ENCODE peak calls at places on chromosome 6, in ten cellular contexts. Q, G, I, W, Z, Y, V, T, R and C are unnamed samples.

GRCh38 chr6:163415176-163415619 is 680 bp downstream of the QKI start:
- DNase-seq in I (peak; percentile 59), Y (peak; percentile 26), R (no peak), W (peak; percentile 23), Q (peak; percentile 74), G (no peak), Z (no peak), T (peak; percentile 43), V (peak; percentile 7), C (no peak)

GRCh38 chr6:144150673-144151009 is 324 bp downstream of the STX11 start:
- DNase-seq in Y (no peak), V (peak; percentile 46), T (no peak), Q (no peak), Z (peak; percentile 33), G (no peak), W (no peak), I (no peak), R (no peak), C (no peak)

GRCh38 chr6:133630651-133631050 is 258.3 kb upstream of the TCF21 start:
- DNase-seq in Y (no peak), R (no peak), I (no peak), V (no peak), Q (no peak), G (no peak), Z (no peak), W (no peak), T (no peak), C (no peak)

GRCh38 chr6:31354248-31354647 is 2.7 kb downstream of the HLA-B start:
- DNase-seq in T (peak; percentile 13), R (no peak), G (no peak), Q (no peak), Y (no peak), Z (no peak), I (no peak), W (no peak), V (no peak), C (no peak)

GRCh38 chr6:77313595-77313994 is 149.7 kb downstream of the HTR1B start:
- DNase-seq in R (no peak), Z (no peak), G (no peak), V (no peak), Y (no peak), I (no peak), Q (no peak), W (no peak), T (no peak), C (no peak)

GRCh38 chr6:125102901-125103300 is 50.7 kb upstream of the TPD52L1 start:
- DNase-seq in I (no peak), T (no peak), G (peak; percentile 92), Q (no peak), Y (no peak), R (no peak), V (no peak), Z (no peak), W (no peak), C (no peak)

GRCh38 chr6:41921712-41921998 is 356 bp downstream of the BYSL start:
- DNase-seq in G (no peak), Q (no peak), I (no peak), R (no peak), V (no peak), T (no peak), Z (no peak), W (no peak), Y (no peak), C (no peak)

GRCh38 chr6:90194371-90194841 is 102.2 kb downstream of the BACH2 start:
- DNase-seq in I (no peak), Z (peak; percentile 30), V (no peak), T (no peak), W (no peak), G (no peak), Q (no peak), Y (no peak), R (no peak), C (no peak)

GRCh38 chr6:32082951-32083350 is 26.2 kb downstream of the TNXB start:
- DNase-seq in G (peak; percentile 85), V (no peak), T (no peak), W (peak; percentile 84), Y (no peak), Q (no peak), R (no peak), I (no peak), Z (no peak), C (no peak)

GRCh38 chr6:66429220-66429619 is 722.2 kb upstream of the EYS start:
- DNase-seq in V (no peak), Q (no peak), W (no peak), Y (no peak), G (no peak), Z (no peak), I (no peak), T (no peak), R (no peak), C (no peak)

GRCh38 chr6:143410859-143411270 is 39.6 kb downstream of the ADAT2 start:
- DNase-seq in Z (no peak), R (no peak), W (no peak), T (no peak), V (no peak), Q (no peak), Y (no peak), I (no peak), G (peak; percentile 20), C (no peak)

GRCh38 chr6:13528232-13528631 is 40.8 kb upstream of the GFOD1 start:
- DNase-seq in G (no peak), W (no peak), I (no peak), T (no peak), Q (no peak), Y (no peak), Z (no peak), R (no peak), V (no peak), C (no peak)

GRCh38 chr6:326896-327537 is 34.7 kb downstream of the DUSP22 start:
- DNase-seq in T (no peak), Y (no peak), R (no peak), I (no peak), V (no peak), G (no peak), W (no peak), Z (no peak), Q (no peak), C (no peak)

GRCh38 chr6:14703586-14703985 is 542.3 kb upstream of the JARID2 start:
- DNase-seq in G (no peak), R (no peak), Y (no peak), I (no peak), Q (no peak), T (no peak), V (no peak), W (no peak), Z (no peak), C (no peak)

GRCh38 chr6:42404494-42404893 is 47.2 kb downstream of the TRERF1 start:
- DNase-seq in Z (peak; percentile 42), V (peak; percentile 30), W (no peak), R (no peak), Q (no peak), I (no peak), G (peak; percentile 57), Y (no peak), T (no peak), C (no peak)

GRCh38 chr6:170075659-170076223 is 215.1 kb downstream of the DLL1 start:
- DNase-seq in Z (no peak), I (peak; percentile 8), R (no peak), W (no peak), Y (no peak), Q (no peak), G (no peak), T (no peak), V (no peak), C (no peak)

GRCh38 chr6:39932386-39932785 is 1.9 kb downstream of the MOCS1 start:
- DNase-seq in Z (no peak), Q (no peak), V (no peak), T (no peak), I (no peak), W (no peak), G (no peak), Y (no peak), R (no peak), C (no peak)

GRCh38 chr6:12280458-12280857 is 9.7 kb upstream of the EDN1 start:
- DNase-seq in G (no peak), Y (no peak), Q (no peak), V (no peak), Z (no peak), W (no peak), I (no peak), R (no peak), T (no peak), C (no peak)

GRCh38 chr6:75178757-75179156 is 27.1 kb downstream of the COL12A1 start:
- DNase-seq in I (no peak), G (no peak), W (no peak), R (no peak), Q (no peak), Z (no peak), T (no peak), Y (no peak), V (no peak), C (no peak)

GRCh38 chr6:101296184-101296583 is 97.3 kb upstream of the GRIK2 start:
- DNase-seq in Y (no peak), Z (no peak), Q (no peak), T (no peak), G (no peak), W (no peak), V (no peak), I (no peak), R (no peak), C (no peak)

GRCh38 chr6:111711476-111711875 is 105.8 kb upstream of the TRAF3IP2 start:
- DNase-seq in W (no peak), I (no peak), V (no peak), Q (peak; percentile 80), R (no peak), Z (no peak), T (no peak), Y (no peak), G (no peak), C (no peak)

GRCh38 chr6:901696-902455 is 208.9 kb upstream of the EXOC2 start:
- DNase-seq in Q (no peak), I (no peak), Y (no peak), V (no peak), G (no peak), R (no peak), Z (no peak), W (no peak), T (no peak), C (no peak)

GRCh38 chr6:11241793-11242201 is 9.3 kb upstream of the NEDD9 start:
- DNase-seq in W (peak; percentile 63), G (no peak), T (no peak), V (no peak), I (no peak), Q (no peak), R (no peak), Y (no peak), Z (no peak), C (no peak)

GRCh38 chr6:51184046-51184445 is 365.4 kb downstream of the TFAP2B start:
- DNase-seq in G (no peak), W (no peak), Z (no peak), Q (no peak), Y (no peak), T (no peak), R (no peak), I (no peak), V (no peak), C (no peak)

GRCh38 chr6:78810698-78811097 is 56.7 kb upstream of the IRAK1BP1 start:
- DNase-seq in R (no peak), G (no peak), Z (no peak), Y (no peak), I (no peak), Q (no peak), V (no peak), W (no peak), T (no peak), C (no peak)

GRCh38 chr6:142838821-142839685 is 105.9 kb downstream of the HIVEP2 start:
- DNase-seq in Z (no peak), Q (no peak), T (no peak), R (no peak), V (no peak), W (no peak), Y (no peak), I (no peak), G (no peak), C (no peak)

GRCh38 chr6:81750201-81750600 is 2.3 kb downstream of the TENT5A start:
- DNase-seq in V (no peak), I (no peak), R (no peak), Z (no peak), W (no peak), T (no peak), G (no peak), Y (no peak), Q (no peak), C (no peak)

GRCh38 chr6:140684776-140685550 is 1310.5 kb upstream of the CITED2 start:
- DNase-seq in R (no peak), G (no peak), Y (no peak), Q (peak; percentile 34), Z (no peak), W (no peak), T (no peak), I (no peak), V (no peak), C (no peak)